ENCODE peak calls at places on chromosomes 7 and 10, in nine cellular contexts. L is AG10803; C is psoas muscle; N is colonic mucosa; Q is mesothelial cell of epicardium; D is left ventricle myocardium inferior; F is endodermal cell; W is CD4-positive, alpha-beta T cell; P is D721Med. E is an unnamed sample.
A peak's percentile ranks its signal among the peaks of the same experiment; 100 is the strongest.

GRCh38 chr10:119333146-119333792 is 125.9 kb downstream of the GRK5 start:
- DNase-seq in L (peak; percentile 43), C (peak; percentile 26), N (no peak), Q (no peak), D (no peak), F (peak; percentile 71), W (peak; percentile 43), P (no peak), E (no peak)

GRCh38 chr7:105647591-105647990 is 66.3 kb upstream of the EFCAB10 start:
- DNase-seq in L (no peak), C (no peak), N (no peak), Q (no peak), D (no peak), F (no peak), W (no peak), P (no peak), E (no peak)

GRCh38 chr10:28628184-28628893 is 49.0 kb upstream of the BAMBI start:
- DNase-seq in L (peak; percentile 74), C (peak; percentile 85), N (peak; percentile 83), Q (peak; percentile 86), D (peak; percentile 75), F (peak; percentile 94), W (peak; percentile 51), P (peak; percentile 56), E (peak; percentile 67)

GRCh38 chr10:23643396-23643795 is 204.5 kb downstream of the OTUD1 start:
- DNase-seq in L (peak; percentile 25), C (no peak), N (no peak), Q (no peak), D (no peak), F (no peak), W (no peak), P (no peak), E (no peak)

GRCh38 chr7:43926193-43927043 is at the start of gene UBE2D4:
- DNase-seq in L (peak; percentile 51), C (peak; percentile 94), N (peak; percentile 94), Q (peak; percentile 83), D (peak; percentile 88), F (peak; percentile 88), W (peak; percentile 87), P (peak; percentile 63), E (peak; percentile 57)

GRCh38 chr10:28686835-28687682 is 9.7 kb downstream of the BAMBI start:
- DNase-seq in L (no peak), C (no peak), N (no peak), Q (no peak), D (no peak), F (no peak), W (no peak), P (no peak), E (no peak)

GRCh38 chr7:156196649-156197048 is 384.4 kb upstream of the SHH start:
- DNase-seq in L (no peak), C (no peak), N (no peak), Q (no peak), D (no peak), F (no peak), W (no peak), P (no peak), E (no peak)

GRCh38 chr7:1839701-1840100 is 169.6 kb downstream of the ELFN1 start:
- DNase-seq in L (no peak), C (peak; percentile 28), N (no peak), Q (no peak), D (peak; percentile 11), F (peak; percentile 39), W (no peak), P (no peak), E (no peak)

GRCh38 chr10:43689618-43689954 is 40.9 kb upstream of the ZNF32 start:
- DNase-seq in L (peak; percentile 43), C (peak; percentile 78), N (peak; percentile 72), Q (peak; percentile 61), D (peak; percentile 78), F (peak; percentile 78), W (peak; percentile 25), P (peak; percentile 49), E (no peak)

GRCh38 chr7:45211958-45212357 is 54.4 kb downstream of the RAMP3 start:
- DNase-seq in L (no peak), C (peak; percentile 1), N (no peak), Q (no peak), D (no peak), F (peak; percentile 15), W (no peak), P (no peak), E (no peak)

GRCh38 chr7:158328376-158329013 is 259.1 kb downstream of the PTPRN2 start:
- DNase-seq in L (no peak), C (no peak), N (no peak), Q (no peak), D (no peak), F (peak; percentile 22), W (no peak), P (no peak), E (no peak)

GRCh38 chr10:131311661-131312260 is at the start of gene TCERG1L:
- DNase-seq in L (no peak), C (no peak), N (no peak), Q (peak; percentile 64), D (no peak), F (peak; percentile 90), W (no peak), P (no peak), E (no peak)

GRCh38 chr10:69885379-69886156 is 83.9 kb downstream of the COL13A1 start:
- DNase-seq in L (no peak), C (no peak), N (no peak), Q (no peak), D (no peak), F (no peak), W (no peak), P (no peak), E (no peak)

GRCh38 chr10:22697799-22698198 is 16.6 kb downstream of the PIP4K2A start:
- DNase-seq in L (no peak), C (no peak), N (no peak), Q (no peak), D (no peak), F (no peak), W (no peak), P (no peak), E (no peak)

GRCh38 chr7:116210345-116211005 is at the start of gene TES:
- DNase-seq in L (peak; percentile 57), C (peak; percentile 70), N (peak; percentile 85), Q (peak; percentile 81), D (peak; percentile 68), F (peak; percentile 93), W (peak; percentile 52), P (no peak), E (no peak)

GRCh38 chr7:30352169-30352568 is 67.8 kb downstream of the ZNRF2 start:
- DNase-seq in L (no peak), C (no peak), N (no peak), Q (no peak), D (no peak), F (no peak), W (no peak), P (no peak), E (no peak)

GRCh38 chr7:2689343-2689847 is 1.4 kb downstream of the AMZ1 start:
- DNase-seq in L (no peak), C (no peak), N (no peak), Q (no peak), D (no peak), F (no peak), W (no peak), P (no peak), E (no peak)

GRCh38 chr10:53006663-53007610 is 234.4 kb upstream of the MBL2 start:
- DNase-seq in L (no peak), C (no peak), N (no peak), Q (no peak), D (no peak), F (no peak), W (no peak), P (no peak), E (no peak)

GRCh38 chr7:75928600-75928939 is 13.6 kb downstream of the POR start:
- DNase-seq in L (no peak), C (peak; percentile 6), N (no peak), Q (no peak), D (no peak), F (no peak), W (peak; percentile 4), P (no peak), E (no peak)

GRCh38 chr10:71391701-71392100 is 5.0 kb upstream of the CDH23 start:
- DNase-seq in L (no peak), C (no peak), N (no peak), Q (no peak), D (no peak), F (peak; percentile 2), W (no peak), P (no peak), E (no peak)

GRCh38 chr7:17696422-17696821 is 243.9 kb downstream of the SNX13 start:
- DNase-seq in L (peak; percentile 62), C (peak; percentile 83), N (no peak), Q (peak; percentile 39), D (peak; percentile 81), F (no peak), W (no peak), P (no peak), E (peak; percentile 46)

GRCh38 chr10:15787426-15787825 is 67.7 kb upstream of the ITGA8 start:
- DNase-seq in L (no peak), C (no peak), N (no peak), Q (no peak), D (no peak), F (no peak), W (no peak), P (no peak), E (no peak)
- TF ChIP-seq CTCF in L (no peak), C (no peak), N (no peak), Q (no peak), D (no peak), F (no peak), W (no peak), P (no peak), E (no peak)

GRCh38 chr7:126856691-126857291 is 395.9 kb downstream of the GRM8 start:
- DNase-seq in L (no peak), C (no peak), N (no peak), Q (no peak), D (no peak), F (no peak), W (no peak), P (no peak), E (no peak)
- TF ChIP-seq CTCF in L (peak; percentile 15), C (peak; percentile 15), N (peak; percentile 50), Q (peak; percentile 36), D (peak; percentile 55), F (peak; percentile 85), W (peak; percentile 36), P (peak; percentile 47), E (peak; percentile 55)

DNA sequence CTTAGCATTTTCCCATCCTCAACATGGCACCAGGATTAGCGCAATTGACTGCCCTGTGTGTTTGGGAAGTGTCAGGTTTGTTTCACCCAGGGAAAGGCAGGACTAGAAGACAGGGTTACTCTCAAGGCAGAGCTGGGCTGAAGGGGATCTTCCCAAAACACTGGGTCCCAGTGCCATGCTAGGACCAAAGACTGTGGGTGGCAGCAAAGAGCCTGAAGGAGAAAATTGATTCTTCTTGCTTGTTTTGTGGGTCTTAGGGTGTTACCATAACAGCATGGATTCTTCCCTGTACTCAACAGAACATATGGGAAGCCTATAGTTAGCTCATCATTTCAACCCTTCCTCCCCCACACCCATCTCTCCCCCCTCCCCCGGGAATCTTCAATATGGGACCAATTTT is 42.4 kb downstream of the TEX36 start:
- DNase-seq in L (no peak), C (no peak), N (no peak), Q (no peak), D (no peak), F (no peak), W (no peak), P (no peak), E (no peak)
- TF ChIP-seq CTCF in L (no peak), C (no peak), N (no peak), Q (no peak), D (no peak), F (no peak), W (no peak), P (no peak), E (no peak)

GRCh38 chr7:12923971-12924370 is 236.5 kb downstream of the ARL4A start:
- DNase-seq in L (no peak), C (no peak), N (no peak), Q (no peak), D (no peak), F (no peak), W (no peak), P (no peak), E (no peak)
- TF ChIP-seq CTCF in L (no peak), C (no peak), N (no peak), Q (no peak), D (no peak), F (no peak), W (no peak), P (no peak), E (no peak)